ENCODE peak calls at places on chromosomes 3 and 15, in nine cellular contexts. One of them, this sample, is unnamed. For H3K4me1, the result is how much of the 10 kb centered on the place peaks cover.

GRCh38 chr3:154421067-154421466 is 8.9 kb downstream of the GPR149 start:
- DNase-seq in GM12878: no peak
- DNase-seq in Panc1: no peak
- DNase-seq in stomach: no peak
- DNase-seq in sigmoid colon: no peak
- DNase-seq in HepG2: no peak
- DNase-seq in transverse colon: no peak
- DNase-seq in breast epithelium: no peak
- DNase-seq in GM23338: peak
- DNase-seq in this sample: no peak

GRCh38 chr3:170471149-170471548 is 52.5 kb downstream of the CLDN11 start:
- DNase-seq in sigmoid colon: no peak
- DNase-seq in transverse colon: no peak
- DNase-seq in breast epithelium: no peak
- DNase-seq in stomach: no peak
- DNase-seq in Panc1: no peak
- DNase-seq in GM23338: no peak
- DNase-seq in HepG2: no peak
- DNase-seq in GM12878: no peak
- DNase-seq in this sample: no peak

GRCh38 chr3:177832862-177833261 is 635.6 kb upstream of the TBL1XR1 start:
- DNase-seq in stomach: no peak
- DNase-seq in sigmoid colon: no peak
- DNase-seq in transverse colon: no peak
- DNase-seq in HepG2: no peak
- DNase-seq in GM12878: no peak
- DNase-seq in breast epithelium: no peak
- DNase-seq in GM23338: no peak
- DNase-seq in Panc1: no peak
- DNase-seq in this sample: no peak

GRCh38 chr3:104629038-104629437 is 737.7 kb upstream of the ALCAM start:
- DNase-seq in HepG2: no peak
- DNase-seq in sigmoid colon: no peak
- DNase-seq in transverse colon: no peak
- DNase-seq in Panc1: no peak
- DNase-seq in stomach: no peak
- DNase-seq in GM12878: no peak
- DNase-seq in breast epithelium: no peak
- DNase-seq in GM23338: no peak
- DNase-seq in this sample: no peak

GRCh38 chr15:67186226-67186649 is 68.2 kb downstream of the AAGAB start:
- DNase-seq in GM23338: no peak
- DNase-seq in GM12878: no peak
- DNase-seq in HepG2: no peak
- DNase-seq in transverse colon: no peak
- DNase-seq in Panc1: no peak
- DNase-seq in breast epithelium: no peak
- DNase-seq in stomach: no peak
- DNase-seq in sigmoid colon: peak
- DNase-seq in this sample: no peak

GRCh38 chr3:46089237-46090011 is 62.1 kb upstream of the XCR1 start:
- DNase-seq in GM12878: peak
- DNase-seq in GM23338: no peak
- DNase-seq in Panc1: no peak
- DNase-seq in transverse colon: peak
- DNase-seq in HepG2: no peak
- DNase-seq in stomach: peak
- DNase-seq in breast epithelium: no peak
- DNase-seq in sigmoid colon: peak
- DNase-seq in this sample: peak

GRCh38 chr15:67146214-67146613 is 80.8 kb downstream of the SMAD3 start:
- DNase-seq in stomach: peak
- DNase-seq in Panc1: no peak
- DNase-seq in breast epithelium: no peak
- DNase-seq in GM23338: no peak
- DNase-seq in transverse colon: peak
- DNase-seq in GM12878: no peak
- DNase-seq in sigmoid colon: peak
- DNase-seq in HepG2: peak
- DNase-seq in this sample: no peak

GRCh38 chr15:42010434-42010833 is 10.4 kb downstream of the PLA2G4E start:
- DNase-seq in transverse colon: no peak
- DNase-seq in sigmoid colon: no peak
- DNase-seq in HepG2: no peak
- DNase-seq in stomach: no peak
- DNase-seq in GM23338: no peak
- DNase-seq in Panc1: no peak
- DNase-seq in breast epithelium: no peak
- DNase-seq in GM12878: peak
- DNase-seq in this sample: no peak

GRCh38 chr3:125120370-125121122 is 64.7 kb upstream of the HEG1 start:
- DNase-seq in HepG2: no peak
- DNase-seq in breast epithelium: no peak
- DNase-seq in Panc1: no peak
- DNase-seq in GM23338: peak
- DNase-seq in transverse colon: no peak
- DNase-seq in sigmoid colon: no peak
- DNase-seq in GM12878: no peak
- DNase-seq in stomach: no peak
- DNase-seq in this sample: no peak

GRCh38 chr3:153289334-153289808 is 127.3 kb downstream of the RAP2B start:
- DNase-seq in Panc1: no peak
- DNase-seq in sigmoid colon: no peak
- DNase-seq in GM23338: no peak
- DNase-seq in HepG2: no peak
- DNase-seq in GM12878: no peak
- DNase-seq in breast epithelium: no peak
- DNase-seq in stomach: no peak
- DNase-seq in transverse colon: no peak
- DNase-seq in this sample: no peak

GRCh38 chr3:38314112-38314766 is 32.1 kb downstream of the SLC22A14 start:
- DNase-seq in GM12878: no peak
- DNase-seq in Panc1: no peak
- DNase-seq in breast epithelium: no peak
- DNase-seq in HepG2: no peak
- DNase-seq in stomach: no peak
- DNase-seq in sigmoid colon: no peak
- DNase-seq in transverse colon: no peak
- DNase-seq in GM23338: peak
- DNase-seq in this sample: no peak

GRCh38 chr3:9279959-9280358 is 30.5 kb upstream of the SRGAP3 start:
- DNase-seq in transverse colon: no peak
- DNase-seq in stomach: no peak
- DNase-seq in Panc1: no peak
- DNase-seq in GM12878: no peak
- DNase-seq in HepG2: no peak
- DNase-seq in breast epithelium: no peak
- DNase-seq in sigmoid colon: no peak
- DNase-seq in GM23338: peak
- DNase-seq in this sample: no peak

GRCh38 chr15:63481105-63481810 is 23.1 kb upstream of the USP3 start:
- DNase-seq in stomach: no peak
- DNase-seq in transverse colon: no peak
- DNase-seq in sigmoid colon: no peak
- DNase-seq in GM12878: peak
- DNase-seq in Panc1: no peak
- DNase-seq in HepG2: no peak
- DNase-seq in GM23338: no peak
- DNase-seq in breast epithelium: no peak
- DNase-seq in this sample: no peak

GRCh38 chr3:189170559-189170958 is 1.2 kb upstream of the TPRG1 start:
- DNase-seq in GM12878: no peak
- DNase-seq in transverse colon: no peak
- DNase-seq in HepG2: no peak
- DNase-seq in stomach: peak
- DNase-seq in Panc1: no peak
- DNase-seq in GM23338: no peak
- DNase-seq in breast epithelium: no peak
- DNase-seq in sigmoid colon: no peak
- DNase-seq in this sample: no peak

GRCh38 chr15:68205949-68206539 is 912 bp upstream of the CALML4 start:
- DNase-seq in sigmoid colon: peak
- DNase-seq in Panc1: no peak
- DNase-seq in HepG2: no peak
- DNase-seq in GM12878: no peak
- DNase-seq in GM23338: peak
- DNase-seq in breast epithelium: no peak
- DNase-seq in transverse colon: peak
- DNase-seq in stomach: peak
- DNase-seq in this sample: peak

GRCh38 chr3:148943531-148944200 is 47.7 kb upstream of the GYG1 start:
- DNase-seq in HepG2: peak
- DNase-seq in transverse colon: no peak
- DNase-seq in Panc1: peak
- DNase-seq in stomach: no peak
- DNase-seq in sigmoid colon: no peak
- DNase-seq in GM23338: peak
- DNase-seq in breast epithelium: no peak
- DNase-seq in GM12878: peak
- DNase-seq in this sample: no peak

GRCh38 chr15:40232625-40233070 is 6.2 kb upstream of the PAK6 start:
- DNase-seq in breast epithelium: no peak
- DNase-seq in sigmoid colon: no peak
- DNase-seq in Panc1: no peak
- DNase-seq in stomach: no peak
- DNase-seq in transverse colon: no peak
- DNase-seq in HepG2: no peak
- DNase-seq in GM12878: no peak
- DNase-seq in GM23338: no peak
- DNase-seq in this sample: no peak

DNA sequence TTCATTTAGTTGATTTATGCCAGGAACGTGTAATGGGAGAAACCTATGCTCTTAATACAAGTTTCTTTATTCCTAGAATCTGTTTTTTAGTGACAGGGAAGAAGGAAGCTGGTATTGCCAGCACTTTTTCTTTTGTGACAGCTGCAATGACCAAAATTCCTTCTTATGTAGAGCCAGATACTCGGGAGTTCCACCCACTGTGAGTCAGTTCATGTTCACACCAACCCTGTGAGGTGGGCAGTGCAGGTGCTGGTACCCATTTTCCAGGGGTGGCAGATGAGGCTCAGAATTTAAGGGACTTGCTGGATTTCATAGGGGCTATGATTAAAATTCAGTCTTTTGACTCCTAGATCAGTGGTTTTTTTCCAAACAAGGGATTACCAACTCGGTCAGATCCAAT is 34.7 kb downstream of the OXNAD1 start:
- DNase-seq in Panc1: no peak
- DNase-seq in sigmoid colon: no peak
- DNase-seq in GM23338: no peak
- DNase-seq in breast epithelium: no peak
- DNase-seq in GM12878: no peak
- DNase-seq in HepG2: no peak
- DNase-seq in stomach: no peak
- DNase-seq in transverse colon: no peak
- DNase-seq in this sample: no peak
- H3K4me1 ChIP-seq in Panc1: under half
- H3K4me1 ChIP-seq in sigmoid colon: under half
- H3K4me1 ChIP-seq in GM23338: under half
- H3K4me1 ChIP-seq in breast epithelium: under half
- H3K4me1 ChIP-seq in GM12878: under half
- H3K4me1 ChIP-seq in HepG2: under half
- H3K4me1 ChIP-seq in stomach: under half
- H3K4me1 ChIP-seq in transverse colon: under half
- H3K4me1 ChIP-seq in this sample: under half

GRCh38 chr3:31653464-31653863 is 120.7 kb downstream of the STT3B start:
- DNase-seq in GM23338: no peak
- DNase-seq in HepG2: peak
- DNase-seq in stomach: no peak
- DNase-seq in Panc1: no peak
- DNase-seq in breast epithelium: no peak
- DNase-seq in transverse colon: no peak
- DNase-seq in GM12878: no peak
- DNase-seq in sigmoid colon: no peak
- DNase-seq in this sample: no peak
- TF ChIP-seq POLR2AphosphoS5 in GM23338: no peak
- TF ChIP-seq POLR2AphosphoS5 in HepG2: no peak
- TF ChIP-seq POLR2AphosphoS5 in stomach: no peak
- TF ChIP-seq POLR2AphosphoS5 in Panc1: no peak
- TF ChIP-seq POLR2AphosphoS5 in breast epithelium: no peak
- TF ChIP-seq POLR2AphosphoS5 in transverse colon: no peak
- TF ChIP-seq POLR2AphosphoS5 in GM12878: no peak
- TF ChIP-seq POLR2AphosphoS5 in sigmoid colon: no peak
- TF ChIP-seq POLR2AphosphoS5 in this sample: no peak

DNA sequence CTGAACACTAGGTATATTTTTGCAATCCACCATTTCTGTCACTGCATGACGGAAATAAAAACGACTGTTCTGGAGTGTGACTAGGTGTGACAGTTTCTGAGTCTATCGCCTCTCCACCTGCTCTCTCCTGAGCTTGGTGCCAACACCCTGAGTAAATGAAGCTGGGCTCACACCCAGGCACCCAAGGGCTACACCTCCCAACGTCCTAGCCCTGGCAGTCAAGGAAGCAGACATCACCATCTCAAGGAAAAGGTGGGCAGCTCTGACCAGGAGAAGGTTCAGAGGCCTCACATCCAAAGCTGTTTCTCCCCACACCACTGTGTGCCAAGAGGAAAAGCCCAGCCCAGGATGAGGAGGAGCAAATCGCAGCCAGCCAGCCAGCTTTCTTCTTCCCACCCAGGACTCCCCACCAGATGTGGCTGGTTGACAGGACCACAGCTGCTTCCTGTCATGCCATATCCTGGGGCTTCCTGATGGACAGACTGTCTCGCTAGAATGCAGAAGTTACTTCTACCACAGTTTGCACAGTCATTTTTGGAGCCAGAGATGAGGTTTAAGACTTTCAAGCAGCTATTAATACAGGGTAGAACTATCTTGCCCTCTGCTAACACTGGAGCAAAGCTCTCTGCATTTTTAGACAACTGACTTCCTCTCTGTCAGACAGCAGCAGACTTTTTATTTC is 3.3 kb downstream of the SCAMP2 start:
- DNase-seq in transverse colon: peak
- DNase-seq in sigmoid colon: peak
- DNase-seq in HepG2: no peak
- DNase-seq in GM12878: peak
- DNase-seq in breast epithelium: peak
- DNase-seq in GM23338: no peak
- DNase-seq in Panc1: no peak
- DNase-seq in stomach: peak
- DNase-seq in this sample: peak
- H3K4me1 ChIP-seq in transverse colon: half or more
- H3K4me1 ChIP-seq in sigmoid colon: under half
- H3K4me1 ChIP-seq in HepG2: half or more
- H3K4me1 ChIP-seq in GM12878: under half
- H3K4me1 ChIP-seq in breast epithelium: under half
- H3K4me1 ChIP-seq in GM23338: under half
- H3K4me1 ChIP-seq in Panc1: under half
- H3K4me1 ChIP-seq in stomach: half or more
- H3K4me1 ChIP-seq in this sample: half or more

DNA sequence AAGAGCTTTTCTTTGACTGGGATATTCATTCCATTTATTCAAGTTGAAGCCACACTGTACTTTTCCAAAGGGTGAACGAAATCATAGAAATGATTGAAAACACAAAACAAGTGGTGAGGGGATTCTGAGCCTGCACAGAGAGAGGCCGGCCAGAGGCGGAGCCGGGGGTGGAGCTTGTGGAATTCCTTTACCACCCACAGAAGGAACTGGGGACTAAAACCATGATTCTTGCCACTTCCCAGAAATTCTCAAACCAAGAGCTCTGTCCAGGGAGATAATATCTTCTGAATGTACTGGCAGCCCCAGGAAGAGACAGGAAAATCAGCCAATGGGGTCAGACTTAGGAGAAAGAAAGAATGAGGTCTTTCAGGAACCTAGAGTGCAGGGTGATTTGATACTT is 20.8 kb downstream of the FBN1 start:
- DNase-seq in breast epithelium: no peak
- DNase-seq in stomach: no peak
- DNase-seq in HepG2: no peak
- DNase-seq in GM23338: peak
- DNase-seq in Panc1: no peak
- DNase-seq in transverse colon: no peak
- DNase-seq in sigmoid colon: no peak
- DNase-seq in GM12878: no peak
- DNase-seq in this sample: no peak
- TF ChIP-seq POLR2AphosphoS5 in breast epithelium: no peak
- TF ChIP-seq POLR2AphosphoS5 in stomach: no peak
- TF ChIP-seq POLR2AphosphoS5 in HepG2: no peak
- TF ChIP-seq POLR2AphosphoS5 in GM23338: no peak
- TF ChIP-seq POLR2AphosphoS5 in Panc1: no peak
- TF ChIP-seq POLR2AphosphoS5 in transverse colon: no peak
- TF ChIP-seq POLR2AphosphoS5 in sigmoid colon: no peak
- TF ChIP-seq POLR2AphosphoS5 in GM12878: no peak
- TF ChIP-seq POLR2AphosphoS5 in this sample: no peak